ENCODE peak calls at places on chromosomes 2 and 18, in eight cellular contexts. N, U, I, T, G, D, V and M are unnamed samples.
A peak's percentile ranks its signal among the peaks of the same experiment; 100 is the strongest.

GRCh38 chr2:159897720-159898119 is 99.7 kb upstream of the CD302 start:
- DNase-seq in U (no peak), G (no peak), V (no peak), T (no peak), D (no peak), I (no peak), N (no peak), M (no peak)

GRCh38 chr2:206211657-206212255 is 52.1 kb downstream of the EEF1B2 start:
- DNase-seq in G (no peak), V (peak; percentile 54), D (no peak), N (no peak), T (no peak), I (no peak), U (no peak), M (no peak)

GRCh38 chr2:192194866-192195547 is at the start of gene TMEFF2:
- DNase-seq in N (peak; percentile 79), I (peak; percentile 26), G (peak; percentile 98), D (peak; percentile 62), U (peak; percentile 77), V (peak; percentile 81), T (peak; percentile 92), M (peak; percentile 100)

GRCh38 chr2:20524412-20525040 is 77.7 kb downstream of the RHOB start:
- DNase-seq in V (no peak), N (peak; percentile 68), U (no peak), T (peak; percentile 41), I (peak; percentile 30), D (peak; percentile 47), G (no peak), M (no peak)

GRCh38 chr18:34627138-34627920 is 82.8 kb upstream of the DTNA start:
- DNase-seq in T (no peak), N (no peak), D (no peak), U (no peak), G (no peak), I (no peak), V (no peak), M (peak; percentile 26)

GRCh38 chr2:214808481-214808931 is 977 bp downstream of the BARD1 start:
- DNase-seq in T (no peak), D (no peak), N (no peak), G (no peak), V (no peak), U (no peak), I (no peak), M (no peak)

GRCh38 chr2:31319391-31320175 is 85.6 kb downstream of the EHD3 start:
- DNase-seq in D (no peak), G (no peak), N (no peak), T (no peak), V (peak; percentile 67), U (no peak), I (no peak), M (no peak)

GRCh38 chr2:109269956-109270757 is 141.2 kb downstream of the SH3RF3 start:
- DNase-seq in N (peak; percentile 7), D (no peak), G (no peak), T (no peak), V (no peak), U (peak; percentile 56), I (no peak), M (no peak)

GRCh38 chr2:9753665-9754531 is 89.4 kb upstream of the TAF1B start:
- DNase-seq in N (no peak), D (no peak), T (no peak), I (no peak), G (no peak), V (no peak), U (no peak), M (no peak)

GRCh38 chr2:4219121-4219520 is 515.7 kb downstream of the DCDC2C start:
- DNase-seq in D (no peak), T (no peak), V (no peak), U (no peak), I (no peak), G (no peak), N (no peak), M (no peak)

GRCh38 chr2:226690471-226691024 is 109.1 kb downstream of the IRS1 start:
- DNase-seq in U (no peak), T (no peak), G (no peak), N (no peak), I (no peak), V (no peak), D (no peak), M (no peak)

GRCh38 chr18:49175476-49175875 is 224.7 kb upstream of the SMAD7 start:
- DNase-seq in T (no peak), N (no peak), D (no peak), V (no peak), G (no peak), I (no peak), U (no peak), M (no peak)

GRCh38 chr18:68660355-68661183 is 54.3 kb downstream of the TMX3 start:
- DNase-seq in D (no peak), I (no peak), G (no peak), U (no peak), N (no peak), V (peak; percentile 45), T (no peak), M (no peak)

GRCh38 chr2:133790706-133791105 is 222.4 kb upstream of the NCKAP5 start:
- DNase-seq in T (peak; percentile 47), U (no peak), V (peak; percentile 41), G (no peak), D (no peak), N (no peak), I (no peak), M (no peak)

GRCh38 chr2:237669628-237670351 is 42.4 kb downstream of the LRRFIP1 start:
- DNase-seq in G (no peak), N (peak; percentile 82), I (peak; percentile 50), V (peak; percentile 95), T (peak; percentile 95), D (peak; percentile 78), U (peak; percentile 76), M (no peak)

GRCh38 chr2:223488814-223489213 is 113.3 kb downstream of the SCG2 start:
- DNase-seq in U (no peak), V (no peak), G (no peak), D (no peak), N (no peak), I (no peak), T (peak; percentile 8), M (peak; percentile 85)

GRCh38 chr2:171181067-171182049 is 20.7 kb upstream of the TLK1 start:
- DNase-seq in G (no peak), D (no peak), T (no peak), U (no peak), I (no peak), N (no peak), V (no peak), M (no peak)

GRCh38 chr18:49560277-49561126 is 1.4 kb upstream of the LIPG start:
- DNase-seq in D (peak; percentile 27), N (peak; percentile 36), T (no peak), U (no peak), V (no peak), G (no peak), I (no peak), M (no peak)

GRCh38 chr2:50492452-50492851 is 539.5 kb downstream of the NRXN1 start:
- DNase-seq in D (no peak), N (peak; percentile 36), V (peak; percentile 63), U (no peak), I (no peak), G (no peak), T (peak; percentile 29), M (no peak)

GRCh38 chr2:68643011-68643873 is at the start of gene PROKR1:
- DNase-seq in N (peak; percentile 54), G (no peak), V (peak; percentile 34), I (no peak), D (peak; percentile 28), U (peak; percentile 80), T (peak; percentile 20), M (peak; percentile 3)

GRCh38 chr2:104406273-104406726 is 447.6 kb upstream of the POU3F3 start:
- DNase-seq in D (no peak), U (no peak), T (no peak), N (no peak), I (no peak), V (no peak), G (no peak), M (peak; percentile 49)

GRCh38 chr2:187552959-187553681 is 1.1 kb downstream of the TFPI start:
- DNase-seq in G (no peak), V (no peak), N (no peak), I (no peak), U (no peak), D (no peak), T (peak; percentile 37), M (no peak)

GRCh38 chr18:4807495-4808293 is 352.6 kb upstream of the DLGAP1 start:
- DNase-seq in N (no peak), V (no peak), I (no peak), D (no peak), U (no peak), T (no peak), G (no peak), M (peak; percentile 82)

GRCh38 chr2:107545066-107545465 is 281.6 kb upstream of the RGPD4 start:
- DNase-seq in I (no peak), U (no peak), V (no peak), G (no peak), N (no peak), D (no peak), T (no peak), M (no peak)

GRCh38 chr2:27320958-27321543 is 1.8 kb downstream of the MPV17 start:
- DNase-seq in T (peak; percentile 93), D (peak; percentile 91), U (no peak), I (no peak), V (peak; percentile 97), N (peak; percentile 84), G (no peak), M (no peak)

GRCh38 chr18:48201952-48202898 is 207.0 kb downstream of the ZBTB7C start:
- DNase-seq in T (no peak), I (no peak), G (no peak), V (no peak), U (no peak), D (no peak), N (no peak), M (no peak)

GRCh38 chr18:69330345-69330744 is 70.3 kb upstream of the DOK6 start:
- DNase-seq in N (no peak), D (no peak), I (no peak), T (no peak), G (no peak), U (no peak), V (no peak), M (no peak)

GRCh38 chr2:97747716-97748115 is 34.3 kb downstream of the ZAP70 start:
- DNase-seq in D (no peak), N (no peak), I (no peak), U (no peak), V (peak; percentile 75), T (no peak), G (no peak), M (no peak)

GRCh38 chr2:100621371-100621910 is 58.6 kb downstream of the PDCL3 start:
- DNase-seq in U (no peak), G (no peak), D (no peak), I (no peak), N (no peak), T (no peak), V (no peak), M (no peak)

GRCh38 chr2:134258684-134259408 is 5.0 kb downstream of the MGAT5 start:
- DNase-seq in V (no peak), U (no peak), D (peak; percentile 20), G (peak; percentile 58), T (no peak), I (no peak), N (peak; percentile 56), M (peak; percentile 46)

GRCh38 chr2:219176818-219177593 is at the start of gene CNPPD1:
- DNase-seq in T (peak; percentile 76), V (peak; percentile 82), U (peak; percentile 99), D (peak; percentile 92), I (peak; percentile 94), N (peak; percentile 90), G (peak; percentile 62), M (peak; percentile 86)

GRCh38 chr2:39954346-39954745 is 175.3 kb upstream of the THUMPD2 start:
- DNase-seq in V (peak; percentile 27), G (no peak), I (no peak), T (no peak), N (no peak), U (no peak), D (no peak), M (no peak)

GRCh38 chr2:54579682-54580349 is 123.7 kb downstream of the SPTBN1 start:
- DNase-seq in D (no peak), I (peak; percentile 54), N (no peak), U (no peak), V (no peak), G (no peak), T (no peak), M (no peak)

GRCh38 chr18:76772665-76773064 is 49.7 kb upstream of the ZNF236 start:
- DNase-seq in T (no peak), V (no peak), G (no peak), U (no peak), N (no peak), I (no peak), D (no peak), M (no peak)